ENCODE peak calls at places on chromosomes 12 and 14, in six cellular contexts. A is GM12865; M is activated CD8-positive, alpha-beta T cell treated with anti-CD3 and anti-CD28 coated beads, Interleukin-2, amount 10 ng/mL, durations not matched to agents 7 days and 5 days; S is LoVo; G is activated CD4-positive, alpha-beta T cell treated with anti-CD3 and anti-CD28 coated beads, Interleukin-2, amount 50 U/mL, for 48 hours; O is HCT116. P is an unnamed sample.

GRCh38 chr14:90091393-90091792 is 29.6 kb downstream of the KCNK13 start:
- DNase-seq in G (no peak), M (no peak), A (no peak), S (no peak), O (no peak), P (no peak)

GRCh38 chr14:56057071-56057865 is 60.9 kb upstream of the PELI2 start:
- DNase-seq in S (no peak), M (no peak), A (no peak), O (no peak), G (no peak), P (no peak)

GRCh38 chr12:988616-989015 is 2.4 kb upstream of the ERC1 start:
- DNase-seq in O (no peak), S (no peak), M (no peak), A (no peak), G (no peak), P (no peak)

GRCh38 chr12:11860026-11860425 is 210.6 kb downstream of the ETV6 start:
- DNase-seq in O (no peak), S (no peak), A (no peak), M (no peak), G (peak), P (no peak)

GRCh38 chr12:67617619-67618018 is 30.9 kb upstream of the DYRK2 start:
- DNase-seq in S (no peak), G (no peak), O (no peak), A (no peak), M (no peak), P (no peak)

GRCh38 chr14:93648440-93649168 is 139.7 kb downstream of the PRIMA1 start:
- DNase-seq in M (peak), G (peak), S (no peak), A (peak), O (peak), P (no peak)

GRCh38 chr14:73722581-73722980 is 8.4 kb upstream of the PNMA1 start:
- DNase-seq in M (no peak), A (no peak), O (no peak), S (no peak), G (no peak), P (no peak)

GRCh38 chr12:117408161-117408791 is 46.9 kb upstream of the NOS1 start:
- DNase-seq in S (no peak), A (no peak), M (no peak), O (no peak), G (no peak), P (no peak)

GRCh38 chr14:67579636-67580035 is 20.4 kb downstream of the PIGH start:
- DNase-seq in M (no peak), O (no peak), A (no peak), S (no peak), G (no peak), P (no peak)

GRCh38 chr14:36365766-36366165 is 45.3 kb upstream of the MBIP start:
- DNase-seq in A (no peak), S (peak), G (no peak), M (no peak), O (no peak), P (no peak)

GRCh38 chr14:71116206-71117122 is 209.2 kb downstream of the PCNX1 start:
- DNase-seq in S (peak), G (no peak), A (peak), M (no peak), O (no peak), P (no peak)

GRCh38 chr14:51561141-51561540 is 90.6 kb upstream of the FRMD6 start:
- DNase-seq in S (no peak), A (no peak), G (no peak), O (no peak), M (no peak), P (no peak)

GRCh38 chr14:32510815-32511214 is 181.7 kb downstream of the AKAP6 start:
- DNase-seq in S (no peak), M (no peak), O (no peak), A (no peak), G (no peak), P (no peak)

GRCh38 chr12:130849561-130850417 is 10.7 kb upstream of the STX2 start:
- DNase-seq in G (no peak), S (peak), A (no peak), M (no peak), O (no peak), P (no peak)

GRCh38 chr14:101187017-101187815 is 283.7 kb upstream of the RTL1 start:
- DNase-seq in A (no peak), M (peak), S (no peak), G (no peak), O (no peak), P (no peak)

GRCh38 chr12:87383705-87384104 is 645.5 kb downstream of the C12orf50 start:
- DNase-seq in A (no peak), S (peak), M (no peak), G (no peak), O (no peak), P (no peak)

GRCh38 chr14:55351111-55351510 is 60.5 kb downstream of the ATG14 start:
- DNase-seq in A (no peak), M (no peak), S (no peak), O (no peak), G (no peak), P (no peak)

GRCh38 chr14:101174980-101175606 is 271.6 kb upstream of the RTL1 start:
- DNase-seq in G (no peak), M (no peak), A (no peak), O (no peak), S (no peak), P (no peak)

GRCh38 chr12:31726575-31726974 is 2.2 kb downstream of the AMN1 start:
- DNase-seq in O (no peak), S (no peak), M (no peak), G (no peak), A (no peak), P (no peak)

GRCh38 chr14:74882103-74882920 is 596 bp downstream of the DLST start:
- DNase-seq in S (peak), A (peak), G (peak), O (no peak), M (peak), P (no peak)

GRCh38 chr12:96401061-96401871 is 1.0 kb upstream of the CDK17 start:
- DNase-seq in A (peak), S (peak), G (peak), O (peak), M (peak), P (no peak)

GRCh38 chr14:85531594-85532391 is 1.8 kb downstream of the FLRT2 start:
- DNase-seq in A (no peak), S (no peak), M (peak), O (no peak), G (no peak), P (no peak)

GRCh38 chr12:63869656-63870055 is 25.2 kb downstream of the SRGAP1 start:
- DNase-seq in O (no peak), M (no peak), G (no peak), A (no peak), S (no peak), P (no peak)

GRCh38 chr12:62840311-62840710 is 94.6 kb downstream of the PPM1H start:
- DNase-seq in O (no peak), M (no peak), A (no peak), G (no peak), S (no peak), P (no peak)

GRCh38 chr14:101226265-101226602 is 322.7 kb upstream of the RTL1 start:
- DNase-seq in A (no peak), O (no peak), G (no peak), M (no peak), S (no peak), P (no peak)